ENCODE peak calls at places on chromosomes 16 and 17, in five cellular contexts. One of them, this sample, is unnamed.

GRCh38 chr16:2520784-2521577 is 810 bp downstream of the AMDHD2 start:
- DNase-seq in breast epithelium: no peak
- DNase-seq in kidney tubule cell: peak
- DNase-seq in upper lobe of right lung: peak
- DNase-seq in T-helper 1 cell: peak
- DNase-seq in this sample: peak

GRCh38 chr16:65068151-65068740 is 53.6 kb downstream of the CDH11 start:
- DNase-seq in breast epithelium: no peak
- DNase-seq in T-helper 1 cell: no peak
- DNase-seq in upper lobe of right lung: no peak
- DNase-seq in kidney tubule cell: peak
- DNase-seq in this sample: no peak

GRCh38 chr16:88430524-88431446 is 22.3 kb upstream of the ZFPM1 start:
- DNase-seq in upper lobe of right lung: no peak
- DNase-seq in kidney tubule cell: peak
- DNase-seq in T-helper 1 cell: peak
- DNase-seq in breast epithelium: no peak
- DNase-seq in this sample: no peak

GRCh38 chr16:64615647-64616280 is 506.1 kb downstream of the CDH11 start:
- DNase-seq in upper lobe of right lung: peak
- DNase-seq in breast epithelium: no peak
- DNase-seq in kidney tubule cell: no peak
- DNase-seq in T-helper 1 cell: no peak
- DNase-seq in this sample: no peak

GRCh38 chr17:58702045-58702476 is 9.7 kb downstream of the RAD51C start:
- DNase-seq in kidney tubule cell: no peak
- DNase-seq in T-helper 1 cell: no peak
- DNase-seq in breast epithelium: no peak
- DNase-seq in upper lobe of right lung: no peak
- DNase-seq in this sample: no peak

GRCh38 chr16:50821586-50821985 is 79.7 kb downstream of the CYLD start:
- DNase-seq in breast epithelium: no peak
- DNase-seq in T-helper 1 cell: no peak
- DNase-seq in upper lobe of right lung: no peak
- DNase-seq in kidney tubule cell: no peak
- DNase-seq in this sample: no peak

GRCh38 chr16:78098544-78099371 is 696 bp upstream of the WWOX start:
- DNase-seq in upper lobe of right lung: no peak
- DNase-seq in breast epithelium: no peak
- DNase-seq in T-helper 1 cell: no peak
- DNase-seq in kidney tubule cell: no peak
- DNase-seq in this sample: no peak

GRCh38 chr16:30381351-30382041 is 865 bp downstream of the SEPTIN1 start:
- DNase-seq in kidney tubule cell: no peak
- DNase-seq in upper lobe of right lung: no peak
- DNase-seq in breast epithelium: no peak
- DNase-seq in T-helper 1 cell: no peak
- DNase-seq in this sample: no peak

GRCh38 chr17:77083547-77083946 is 57.2 kb upstream of the SEC14L1 start:
- DNase-seq in T-helper 1 cell: no peak
- DNase-seq in kidney tubule cell: no peak
- DNase-seq in breast epithelium: no peak
- DNase-seq in upper lobe of right lung: no peak
- DNase-seq in this sample: no peak

GRCh38 chr17:55005520-55005919 is 37.0 kb downstream of the STXBP4 start:
- DNase-seq in kidney tubule cell: peak
- DNase-seq in breast epithelium: no peak
- DNase-seq in upper lobe of right lung: no peak
- DNase-seq in T-helper 1 cell: no peak
- DNase-seq in this sample: no peak

GRCh38 chr17:64423881-64424280 is 25.0 kb upstream of the MILR1 start:
- DNase-seq in upper lobe of right lung: no peak
- DNase-seq in T-helper 1 cell: no peak
- DNase-seq in kidney tubule cell: peak
- DNase-seq in breast epithelium: no peak
- DNase-seq in this sample: no peak

GRCh38 chr16:4140652-4141051 is 24.4 kb upstream of the ADCY9 start:
- DNase-seq in breast epithelium: peak
- DNase-seq in kidney tubule cell: peak
- DNase-seq in upper lobe of right lung: no peak
- DNase-seq in T-helper 1 cell: no peak
- DNase-seq in this sample: no peak

GRCh38 chr17:76467366-76467765 is at the start of gene AANAT:
- DNase-seq in upper lobe of right lung: no peak
- DNase-seq in kidney tubule cell: no peak
- DNase-seq in breast epithelium: no peak
- DNase-seq in T-helper 1 cell: no peak
- DNase-seq in this sample: no peak

GRCh38 chr17:49616546-49617205 is 41.0 kb downstream of the NXPH3 start:
- DNase-seq in kidney tubule cell: no peak
- DNase-seq in upper lobe of right lung: no peak
- DNase-seq in breast epithelium: peak
- DNase-seq in T-helper 1 cell: no peak
- DNase-seq in this sample: no peak

GRCh38 chr16:47715442-47716054 is 254.4 kb downstream of the PHKB start:
- DNase-seq in breast epithelium: no peak
- DNase-seq in T-helper 1 cell: no peak
- DNase-seq in kidney tubule cell: no peak
- DNase-seq in upper lobe of right lung: no peak
- DNase-seq in this sample: no peak

GRCh38 chr16:87051526-87052320 is 265.5 kb downstream of the C16orf95 start:
- DNase-seq in breast epithelium: no peak
- DNase-seq in T-helper 1 cell: no peak
- DNase-seq in upper lobe of right lung: no peak
- DNase-seq in kidney tubule cell: no peak
- DNase-seq in this sample: no peak

GRCh38 chr17:71224824-71225575 is 895.8 kb upstream of the SOX9 start:
- DNase-seq in breast epithelium: no peak
- DNase-seq in kidney tubule cell: no peak
- DNase-seq in upper lobe of right lung: no peak
- DNase-seq in T-helper 1 cell: no peak
- DNase-seq in this sample: no peak

GRCh38 chr17:142102-142661 is 4.8 kb downstream of the SCGB1C2 start:
- DNase-seq in upper lobe of right lung: peak
- DNase-seq in breast epithelium: peak
- DNase-seq in kidney tubule cell: peak
- DNase-seq in T-helper 1 cell: no peak
- DNase-seq in this sample: peak

GRCh38 chr16:2936436-2937011 is 24.8 kb downstream of the FLYWCH1 start:
- DNase-seq in kidney tubule cell: no peak
- DNase-seq in upper lobe of right lung: no peak
- DNase-seq in T-helper 1 cell: no peak
- DNase-seq in breast epithelium: no peak
- DNase-seq in this sample: no peak

GRCh38 chr16:73047221-73047535 is 750 bp downstream of the ZFHX3 start:
- DNase-seq in kidney tubule cell: no peak
- DNase-seq in upper lobe of right lung: no peak
- DNase-seq in breast epithelium: no peak
- DNase-seq in T-helper 1 cell: no peak
- DNase-seq in this sample: no peak

GRCh38 chr17:57009737-57010445 is 32.0 kb downstream of the SCPEP1 start:
- DNase-seq in breast epithelium: no peak
- DNase-seq in T-helper 1 cell: peak
- DNase-seq in kidney tubule cell: peak
- DNase-seq in upper lobe of right lung: no peak
- DNase-seq in this sample: no peak

GRCh38 chr16:4415538-4416199 is 727 bp downstream of the CORO7 start:
- DNase-seq in upper lobe of right lung: peak
- DNase-seq in kidney tubule cell: peak
- DNase-seq in breast epithelium: no peak
- DNase-seq in T-helper 1 cell: peak
- DNase-seq in this sample: no peak

GRCh38 chr16:81841709-81842108 is 62.6 kb downstream of the PLCG2 start:
- DNase-seq in T-helper 1 cell: no peak
- DNase-seq in upper lobe of right lung: no peak
- DNase-seq in breast epithelium: no peak
- DNase-seq in kidney tubule cell: no peak
- DNase-seq in this sample: no peak